ENCODE peak calls at places on chromosomes 5 and 9, in five cellular contexts. B is IMR-90, X is fibroblast of mammary gland, Q is cardiac fibroblast, T is PC-3. C is an unnamed sample.

GRCh38 chr5:67770431-67771025 is 445.0 kb upstream of the PIK3R1 start:
- DNase-seq in X (no peak), T (no peak), Q (peak), B (no peak), C (no peak)

GRCh38 chr5:121987685-121988073 is 25.9 kb downstream of the SRFBP1 start:
- DNase-seq in Q (no peak), T (peak), B (peak), X (peak), C (no peak)

GRCh38 chr5:1092122-1092521 is 19.7 kb downstream of the SLC12A7 start:
- DNase-seq in B (no peak), Q (no peak), T (no peak), X (no peak), C (no peak)

GRCh38 chr9:109001275-109001676 is 12.0 kb downstream of the CTNNAL1 start:
- DNase-seq in B (peak), Q (peak), X (peak), T (peak), C (peak)

GRCh38 chr5:80175337-80175736 is 80.5 kb downstream of the SERINC5 start:
- DNase-seq in T (no peak), X (no peak), B (no peak), Q (no peak), C (no peak)

GRCh38 chr9:123478160-123478559 is 122.2 kb downstream of the CRB2 start:
- DNase-seq in X (no peak), B (no peak), Q (no peak), T (no peak), C (no peak)

GRCh38 chr9:72733896-72734295 is 212.5 kb downstream of the TMC1 start:
- DNase-seq in T (no peak), X (no peak), Q (no peak), B (no peak), C (no peak)

GRCh38 chr5:80318212-80318611 is 1.6 kb upstream of the SPZ1 start:
- DNase-seq in Q (peak), B (peak), T (no peak), X (peak), C (peak)

GRCh38 chr5:103461223-103461622 is 101.4 kb downstream of the NUDT12 start:
- DNase-seq in Q (peak), B (peak), X (peak), T (peak), C (peak)

DNA sequence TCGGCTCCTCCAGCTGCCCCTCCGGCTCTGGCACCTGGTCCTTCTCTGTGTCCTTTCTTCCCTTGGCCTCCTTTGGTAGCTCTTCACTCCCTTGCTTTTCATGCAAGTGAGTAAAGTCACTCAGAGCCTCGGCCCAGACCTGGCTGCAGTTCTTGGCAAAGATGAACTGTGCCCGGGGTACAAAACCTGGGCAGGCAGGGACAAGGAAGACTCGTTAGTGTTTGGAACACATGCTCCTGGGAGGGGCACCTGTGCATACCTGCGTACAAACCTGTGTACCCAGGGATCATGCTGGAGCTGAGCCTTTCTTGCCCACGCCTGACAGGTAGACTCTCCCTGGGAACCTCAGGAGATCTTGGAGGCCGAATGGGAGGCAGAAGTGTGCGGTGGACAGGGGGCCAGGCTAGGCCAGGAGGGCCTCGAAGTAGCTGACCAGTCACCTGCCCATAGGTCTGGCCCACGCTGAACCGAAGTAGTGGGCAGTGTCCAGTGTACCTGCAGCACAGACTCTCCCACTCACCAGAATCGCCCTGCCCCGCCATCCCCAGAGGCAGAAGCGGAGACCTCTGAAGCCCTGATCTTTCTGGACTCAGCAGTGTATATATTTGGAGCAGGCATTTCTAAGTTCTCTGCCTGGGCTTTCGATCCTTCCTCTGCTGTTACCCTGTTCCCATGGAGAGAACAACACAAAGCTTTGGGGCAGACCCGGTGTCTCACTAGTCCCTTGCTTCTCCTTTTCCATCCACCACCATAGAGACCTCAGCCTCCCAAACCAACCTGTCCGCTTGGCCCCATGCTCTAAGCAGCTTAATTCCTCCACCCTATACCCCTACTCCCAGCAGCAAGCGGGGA is 41.9 kb upstream of the TESK1 start:
- DNase-seq in B (no peak), Q (no peak), X (no peak), T (no peak), C (no peak)
- H3K4me3 ChIP-seq in B (no peak), Q (no peak), X (no peak), T (no peak), C (no peak)

DNA sequence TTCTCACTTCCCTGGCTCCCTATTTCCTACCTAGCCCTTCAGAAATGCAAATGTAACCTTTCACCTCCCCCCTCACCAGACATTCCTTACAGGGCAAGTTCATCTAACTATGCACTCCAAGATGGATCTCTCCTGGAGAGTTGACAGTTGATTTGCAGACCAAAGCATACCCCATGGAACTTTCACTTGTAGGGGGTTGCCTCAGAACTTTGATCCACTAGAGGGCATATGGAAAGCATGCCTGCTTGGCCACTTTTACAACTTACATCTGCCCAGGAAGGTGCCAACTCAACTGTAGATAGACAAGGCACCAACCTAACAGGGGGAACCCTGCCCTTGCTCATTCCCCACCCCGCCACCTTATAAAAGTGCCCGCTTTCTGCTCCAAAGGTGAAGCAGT is 187.8 kb downstream of the NXNL2 start:
- DNase-seq in X (no peak), B (peak), T (peak), Q (peak), C (peak)
- TF ChIP-seq CTCF in X (peak), B (peak), T (peak), Q (peak), C (no peak)

DNA sequence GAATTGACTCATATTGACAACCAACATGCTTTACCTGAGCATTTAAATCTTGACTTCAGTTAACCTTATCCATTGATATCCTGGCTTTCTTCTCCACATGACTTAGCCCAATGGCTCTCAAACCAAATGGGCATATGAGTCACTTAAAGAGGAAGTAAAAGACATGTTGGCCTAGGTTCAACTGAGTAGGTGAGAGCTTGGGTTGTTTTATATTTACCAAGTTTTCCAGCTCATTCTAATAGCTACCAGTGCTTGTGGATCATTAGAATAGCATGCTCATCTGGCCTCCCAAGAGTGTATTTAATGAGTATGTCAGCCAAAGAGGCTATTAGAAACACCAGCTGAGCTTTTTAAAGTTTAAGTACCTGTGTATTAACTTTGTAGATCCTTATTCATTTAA is 1049.0 kb downstream of the PTPRD start:
- DNase-seq in X (no peak), B (no peak), T (no peak), Q (no peak), C (no peak)
- H3K4me3 ChIP-seq in X (no peak), B (no peak), T (no peak), Q (no peak), C (no peak)

GRCh38 chr9:136570916-136571315 is 25.1 kb upstream of the NOTCH1 start:
- DNase-seq in X (no peak), Q (no peak), T (no peak), B (no peak), C (no peak)

GRCh38 chr9:136570191-136570845 is 24.5 kb upstream of the NOTCH1 start:
- DNase-seq in Q (no peak), X (no peak), T (no peak), B (no peak), C (no peak)

GRCh38 chr9:136572003-136572595 is 26.3 kb upstream of the NOTCH1 start:
- DNase-seq in T (peak), B (peak), Q (peak), X (no peak), C (no peak)

GRCh38 chr9:136572596-136573313 is 26.9 kb upstream of the NOTCH1 start:
- DNase-seq in T (no peak), Q (no peak), X (no peak), B (no peak), C (no peak)

GRCh38 chr9:136571525-136571924 is 25.7 kb upstream of the NOTCH1 start:
- DNase-seq in Q (no peak), T (no peak), X (no peak), B (no peak), C (no peak)
- TF ChIP-seq CTCF in Q (no peak), T (no peak), X (no peak), B (no peak), C (no peak)

GRCh38 chr9:129022037-129022436 is 6.1 kb downstream of the SH3GLB2 start:
- DNase-seq in B (no peak), Q (no peak), T (no peak), X (no peak), C (no peak)
- H3K4me3 ChIP-seq in B (no peak), Q (no peak), T (no peak), X (no peak), C (no peak)

DNA sequence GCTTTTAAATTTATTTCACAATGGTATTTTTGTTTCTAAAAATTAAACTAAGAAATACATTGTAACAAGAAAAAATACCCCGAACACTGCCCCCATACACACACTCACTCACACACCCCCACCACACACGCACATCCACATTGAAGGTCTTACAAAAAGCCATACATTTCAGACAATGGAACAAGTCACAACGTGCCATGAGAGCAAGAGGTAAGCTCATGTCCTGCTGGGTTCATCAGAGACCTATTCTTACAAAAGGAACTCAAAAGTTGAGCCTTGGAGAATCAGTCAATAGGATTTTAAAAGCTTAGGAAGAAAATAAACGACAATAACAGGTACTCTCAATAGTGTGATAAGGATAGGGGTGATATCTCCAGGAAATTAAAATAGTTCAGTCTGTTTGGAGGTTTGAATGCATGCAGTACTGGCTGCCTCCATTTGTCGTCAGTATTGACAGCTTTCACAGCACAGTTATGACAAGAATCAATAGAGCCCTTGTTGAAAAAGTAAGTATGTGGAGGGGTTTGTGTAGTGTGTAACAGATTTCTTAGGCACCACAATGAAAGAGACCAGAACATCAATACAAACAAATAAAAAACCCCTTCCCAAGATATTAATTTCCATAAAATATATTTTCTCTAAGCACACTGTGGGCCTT is 1826.2 kb upstream of the CDH6 start:
- DNase-seq in X (no peak), T (peak), Q (no peak), B (no peak), C (no peak)
- TF ChIP-seq CTCF in X (no peak), T (peak), Q (no peak), B (no peak), C (no peak)

DNA sequence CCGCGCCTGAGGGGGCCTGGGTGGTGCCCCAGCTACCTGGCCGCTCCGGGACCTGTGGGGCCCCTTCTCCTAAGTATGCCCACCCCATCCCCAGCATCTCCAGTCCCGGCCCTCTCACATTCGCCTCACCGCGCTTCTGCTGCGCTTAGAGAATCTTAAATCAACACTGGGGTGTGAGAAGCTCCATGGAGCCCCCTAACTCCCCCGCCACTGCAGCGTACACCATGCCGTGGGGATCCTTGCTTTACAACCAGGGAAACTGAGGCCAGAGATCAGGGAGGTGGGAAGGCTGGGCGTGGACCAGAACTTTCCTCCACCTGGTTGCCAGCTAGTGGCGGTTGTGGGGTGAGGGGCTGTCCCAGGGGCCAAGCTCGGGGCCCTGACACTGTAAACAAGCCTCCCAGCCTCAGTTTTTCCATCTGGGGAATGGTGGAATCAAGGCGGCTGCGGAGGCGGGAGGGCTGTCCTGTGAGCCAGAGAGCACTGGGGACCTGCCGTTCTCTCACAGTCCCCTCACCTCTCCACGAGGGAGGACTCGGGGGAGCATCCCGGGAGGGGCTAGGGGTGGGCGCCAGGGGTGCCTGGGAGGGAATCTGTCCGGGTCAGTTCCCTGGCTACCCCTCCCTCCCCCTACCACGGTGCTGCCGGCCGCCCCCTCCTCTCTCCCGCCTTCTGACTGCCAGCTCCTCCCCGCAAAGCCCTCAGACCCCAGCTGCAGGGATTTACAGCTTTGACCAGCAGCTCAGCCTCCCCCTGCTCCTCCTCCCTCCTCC is 161.2 kb downstream of the C9orf50 start:
- DNase-seq in B (no peak), X (no peak), T (no peak), Q (no peak), C (no peak)
- H3K4me3 ChIP-seq in B (no peak), X (no peak), T (no peak), Q (no peak), C (no peak)

GRCh38 chr9:119365291-119366027 is 3.8 kb downstream of the BRINP1 start:
- DNase-seq in B (no peak), X (peak), Q (peak), T (peak), C (peak)
- TF ChIP-seq CTCF in B (peak), X (peak), Q (peak), T (peak), C (peak)